ENCODE peak calls at places on chromosomes 6 and 20, in nine cellular contexts. One of them, this sample, is unnamed.

GRCh38 chr6:144134176-144134575 is 16.1 kb upstream of the STX11 start:
- DNase-seq in activated CD8-positive, alpha-beta T cell treated with anti-CD3 and anti-CD28 coated beads, Interleukin-2, amount 10 ng/mL, durations not matched to agents 7 days and 5 days: no peak
- DNase-seq in prostate gland: no peak
- DNase-seq in GM13976: no peak
- DNase-seq in GF-D8: no peak
- DNase-seq in HFF-Myc: no peak
- DNase-seq in B cell: no peak
- DNase-seq in activated T-cell treated with anti-CD3 and anti-CD28 coated beads for 4 hours: no peak
- DNase-seq in NB4: no peak
- DNase-seq in this sample: no peak

GRCh38 chr20:62219992-62220665 is at the start of gene HRH3:
- DNase-seq in activated CD8-positive, alpha-beta T cell treated with anti-CD3 and anti-CD28 coated beads, Interleukin-2, amount 10 ng/mL, durations not matched to agents 7 days and 5 days: peak
- DNase-seq in prostate gland: no peak
- DNase-seq in GM13976: peak
- DNase-seq in GF-D8: no peak
- DNase-seq in HFF-Myc: no peak
- DNase-seq in B cell: peak
- DNase-seq in activated T-cell treated with anti-CD3 and anti-CD28 coated beads for 4 hours: no peak
- DNase-seq in NB4: peak
- DNase-seq in this sample: peak

GRCh38 chr20:5621305-5621704 is 128.9 kb upstream of the SHLD1 start:
- DNase-seq in activated CD8-positive, alpha-beta T cell treated with anti-CD3 and anti-CD28 coated beads, Interleukin-2, amount 10 ng/mL, durations not matched to agents 7 days and 5 days: no peak
- DNase-seq in prostate gland: peak
- DNase-seq in GM13976: no peak
- DNase-seq in GF-D8: no peak
- DNase-seq in HFF-Myc: no peak
- DNase-seq in B cell: no peak
- DNase-seq in activated T-cell treated with anti-CD3 and anti-CD28 coated beads for 4 hours: no peak
- DNase-seq in NB4: no peak
- DNase-seq in this sample: no peak

GRCh38 chr20:50221501-50222323 is 31.1 kb downstream of the CEBPB start:
- DNase-seq in activated CD8-positive, alpha-beta T cell treated with anti-CD3 and anti-CD28 coated beads, Interleukin-2, amount 10 ng/mL, durations not matched to agents 7 days and 5 days: no peak
- DNase-seq in prostate gland: no peak
- DNase-seq in GM13976: no peak
- DNase-seq in GF-D8: peak
- DNase-seq in HFF-Myc: no peak
- DNase-seq in B cell: no peak
- DNase-seq in activated T-cell treated with anti-CD3 and anti-CD28 coated beads for 4 hours: no peak
- DNase-seq in NB4: peak
- DNase-seq in this sample: no peak

GRCh38 chr6:44126320-44127149 is 717 bp downstream of the MRPL14 start:
- DNase-seq in activated CD8-positive, alpha-beta T cell treated with anti-CD3 and anti-CD28 coated beads, Interleukin-2, amount 10 ng/mL, durations not matched to agents 7 days and 5 days: peak
- DNase-seq in prostate gland: peak
- DNase-seq in GM13976: peak
- DNase-seq in GF-D8: no peak
- DNase-seq in HFF-Myc: no peak
- DNase-seq in B cell: peak
- DNase-seq in activated T-cell treated with anti-CD3 and anti-CD28 coated beads for 4 hours: peak
- DNase-seq in NB4: peak
- DNase-seq in this sample: peak

GRCh38 chr6:109010703-109011102 is 83.9 kb downstream of the SESN1 start:
- DNase-seq in activated CD8-positive, alpha-beta T cell treated with anti-CD3 and anti-CD28 coated beads, Interleukin-2, amount 10 ng/mL, durations not matched to agents 7 days and 5 days: no peak
- DNase-seq in prostate gland: no peak
- DNase-seq in GM13976: no peak
- DNase-seq in GF-D8: no peak
- DNase-seq in HFF-Myc: no peak
- DNase-seq in B cell: no peak
- DNase-seq in activated T-cell treated with anti-CD3 and anti-CD28 coated beads for 4 hours: no peak
- DNase-seq in NB4: no peak
- DNase-seq in this sample: no peak

GRCh38 chr6:21949211-21949801 is 347.5 kb downstream of the PRL start:
- DNase-seq in activated CD8-positive, alpha-beta T cell treated with anti-CD3 and anti-CD28 coated beads, Interleukin-2, amount 10 ng/mL, durations not matched to agents 7 days and 5 days: no peak
- DNase-seq in prostate gland: no peak
- DNase-seq in GM13976: no peak
- DNase-seq in GF-D8: no peak
- DNase-seq in HFF-Myc: no peak
- DNase-seq in B cell: no peak
- DNase-seq in activated T-cell treated with anti-CD3 and anti-CD28 coated beads for 4 hours: no peak
- DNase-seq in NB4: no peak
- DNase-seq in this sample: no peak

GRCh38 chr20:4661191-4661590 is 60.5 kb upstream of the PRND start:
- DNase-seq in activated CD8-positive, alpha-beta T cell treated with anti-CD3 and anti-CD28 coated beads, Interleukin-2, amount 10 ng/mL, durations not matched to agents 7 days and 5 days: peak
- DNase-seq in prostate gland: no peak
- DNase-seq in GM13976: no peak
- DNase-seq in GF-D8: no peak
- DNase-seq in HFF-Myc: no peak
- DNase-seq in B cell: no peak
- DNase-seq in activated T-cell treated with anti-CD3 and anti-CD28 coated beads for 4 hours: no peak
- DNase-seq in NB4: peak
- DNase-seq in this sample: no peak

GRCh38 chr6:158813032-158813431 is 6.1 kb downstream of the EZR start:
- DNase-seq in activated CD8-positive, alpha-beta T cell treated with anti-CD3 and anti-CD28 coated beads, Interleukin-2, amount 10 ng/mL, durations not matched to agents 7 days and 5 days: peak
- DNase-seq in prostate gland: no peak
- DNase-seq in GM13976: no peak
- DNase-seq in GF-D8: no peak
- DNase-seq in HFF-Myc: no peak
- DNase-seq in B cell: no peak
- DNase-seq in activated T-cell treated with anti-CD3 and anti-CD28 coated beads for 4 hours: no peak
- DNase-seq in NB4: no peak
- DNase-seq in this sample: no peak

GRCh38 chr20:11012975-11013374 is 339.2 kb upstream of the JAG1 start:
- DNase-seq in activated CD8-positive, alpha-beta T cell treated with anti-CD3 and anti-CD28 coated beads, Interleukin-2, amount 10 ng/mL, durations not matched to agents 7 days and 5 days: no peak
- DNase-seq in prostate gland: no peak
- DNase-seq in GM13976: no peak
- DNase-seq in GF-D8: no peak
- DNase-seq in HFF-Myc: no peak
- DNase-seq in B cell: no peak
- DNase-seq in activated T-cell treated with anti-CD3 and anti-CD28 coated beads for 4 hours: no peak
- DNase-seq in NB4: no peak
- DNase-seq in this sample: no peak

This sample was measured in GM20000.